ENCODE peak calls at places on chromosomes 6 and 20, in nine cellular contexts. A is islet precursor cell, Z is Calu3, O is memory B cell, V is epithelial cell of esophagus, C is SIG-M5, K is H7, P is NCI-H446, R is GM12892. U is an unnamed sample.

GRCh38 chr6:139519097-139519496 is 144.6 kb upstream of the CITED2 start:
- DNase-seq in O (no peak), P (no peak), Z (no peak), A (no peak), R (no peak), K (no peak), C (no peak), V (no peak), U (no peak)

GRCh38 chr6:47655719-47656595 is 42.4 kb upstream of the ADGRF4 start:
- DNase-seq in P (peak), C (no peak), R (no peak), K (peak), O (no peak), V (peak), A (peak), Z (peak), U (peak)

GRCh38 chr6:87059943-87060342 is 35.0 kb downstream of the CGA start:
- DNase-seq in O (no peak), C (no peak), K (peak), P (no peak), V (no peak), Z (no peak), R (no peak), A (no peak), U (no peak)

GRCh38 chr6:126633362-126633761 is 293.4 kb downstream of the CENPW start:
- DNase-seq in C (no peak), P (no peak), K (no peak), V (no peak), O (no peak), R (no peak), Z (no peak), A (no peak), U (no peak)

GRCh38 chr6:16136536-16137450 is 7.9 kb downstream of the MYLIP start:
- DNase-seq in V (peak), K (no peak), R (no peak), Z (peak), P (no peak), C (no peak), O (no peak), A (no peak), U (no peak)

GRCh38 chr6:21404577-21404976 is 189.0 kb upstream of the SOX4 start:
- DNase-seq in R (no peak), O (no peak), C (peak), P (no peak), V (no peak), K (no peak), A (no peak), Z (no peak), U (no peak)

GRCh38 chr6:119727504-119728219 is 378.1 kb upstream of the MAN1A1 start:
- DNase-seq in A (peak), C (no peak), K (no peak), P (no peak), Z (peak), O (no peak), V (peak), R (no peak), U (peak)

GRCh38 chr6:81938991-81939773 is 186.7 kb upstream of the TENT5A start:
- DNase-seq in P (no peak), K (no peak), V (peak), O (no peak), Z (no peak), A (peak), R (no peak), C (no peak), U (no peak)

GRCh38 chr20:53579581-53580375 is 13.9 kb downstream of the ZNF217 start:
- DNase-seq in P (no peak), R (no peak), A (peak), C (peak), K (peak), V (peak), O (no peak), Z (peak), U (no peak)

GRCh38 chr6:24257282-24257681 is 100.6 kb downstream of the DCDC2 start:
- DNase-seq in A (no peak), O (no peak), C (no peak), V (no peak), R (no peak), P (no peak), K (peak), Z (no peak), U (peak)

GRCh38 chr6:91042656-91043055 is 455.8 kb upstream of the MAP3K7 start:
- DNase-seq in O (no peak), Z (no peak), V (no peak), P (no peak), K (no peak), A (no peak), R (no peak), C (no peak), U (no peak)

GRCh38 chr20:37984018-37984785 is 49.1 kb downstream of the TTI1 start:
- DNase-seq in O (no peak), P (peak), R (no peak), V (no peak), Z (no peak), K (no peak), A (peak), C (no peak), U (no peak)

GRCh38 chr6:109087661-109088264 is 6.9 kb downstream of the SESN1 start:
- DNase-seq in A (no peak), K (no peak), P (peak), Z (no peak), C (no peak), O (no peak), V (no peak), R (no peak), U (no peak)

GRCh38 chr20:9051508-9051907 is 17.4 kb upstream of the PLCB4 start:
- DNase-seq in C (no peak), P (no peak), K (no peak), V (peak), Z (peak), O (no peak), A (no peak), R (no peak), U (no peak)